ENCODE peak calls at places on chromosomes 5 and 9, in four cellular contexts. L is NCI-H1694 treated with DMSO at 0.1 percent for 48 hours, G is AG09319, M is right lobe of liver. K is an unnamed sample.

GRCh38 chr5:34534237-34535108 is 121.7 kb upstream of the RAI14 start:
- DNase-seq in M (no peak), G (peak; percentile 81), L (no peak), K (no peak)

GRCh38 chr5:160118349-160119141 is 705 bp downstream of the PWWP2A start:
- DNase-seq in M (peak; percentile 70), L (no peak), G (no peak), K (no peak)

GRCh38 chr9:101509572-101509971 is 24.1 kb upstream of the RNF20 start:
- DNase-seq in L (no peak), M (no peak), G (no peak), K (no peak)

GRCh38 chr9:88426651-88427050 is 38.4 kb downstream of the SPIN1 start:
- DNase-seq in G (no peak), M (no peak), L (no peak), K (no peak)

GRCh38 chr9:85658716-85659115 is 83.0 kb downstream of the AGTPBP1 start:
- DNase-seq in M (no peak), L (no peak), G (no peak), K (no peak)

GRCh38 chr9:111975709-111976108 is 79.1 kb downstream of the UGCG start:
- DNase-seq in M (peak; percentile 82), G (no peak), L (no peak), K (peak; percentile 57)

GRCh38 chr9:96874947-96875459 is 20.7 kb upstream of the ZNF782 start:
- DNase-seq in L (peak; percentile 8), M (no peak), G (no peak), K (peak; percentile 23)

GRCh38 chr5:160938532-160938931 is 86.5 kb upstream of the ATP10B start:
- DNase-seq in G (no peak), M (no peak), L (no peak), K (no peak)

GRCh38 chr5:125530833-125531610 is 784.6 kb upstream of the ZNF608 start:
- DNase-seq in L (peak; percentile 80), G (no peak), M (no peak), K (no peak)

GRCh38 chr5:111514087-111514486 is 1.8 kb upstream of the STARD4 start:
- DNase-seq in G (no peak), M (no peak), L (no peak), K (no peak)

GRCh38 chr9:91253488-91253887 is 108.2 kb downstream of the AUH start:
- DNase-seq in G (no peak), M (no peak), L (no peak), K (no peak)

GRCh38 chr9:6902423-6902822 is 144.7 kb downstream of the KDM4C start:
- DNase-seq in G (no peak), M (no peak), L (no peak), K (peak; percentile 46)

K was measured in cerebellar cortex.